ENCODE peak calls at places on chromosomes 5 and 9, in four cellular contexts. R, J, G and U are unnamed samples.

GRCh38 chr5:14684757-14685156 is 20.2 kb downstream of the OTULIN start:
- DNase-seq in R (no peak), J (no peak), G (no peak), U (no peak)

GRCh38 chr5:16869821-16870796 is 66.0 kb downstream of the MYO10 start:
- DNase-seq in R (no peak), J (no peak), G (no peak), U (no peak)

GRCh38 chr9:128114326-128115186 is 13.0 kb downstream of the PTGES2 start:
- DNase-seq in R (no peak), J (peak; percentile 26), G (no peak), U (peak; percentile 53)

GRCh38 chr5:156595132-156595787 is 254.8 kb upstream of the PPP1R2B start:
- DNase-seq in R (no peak), J (no peak), G (no peak), U (no peak)

GRCh38 chr9:82124090-82124489 is 135.5 kb downstream of the SPATA31D1 start:
- DNase-seq in R (no peak), J (no peak), G (peak; percentile 85), U (no peak)

GRCh38 chr9:93288341-93288740 is 104.4 kb downstream of the WNK2 start:
- DNase-seq in R (no peak), J (peak; percentile 17), G (no peak), U (no peak)

GRCh38 chr5:69451941-69452652 is 37.2 kb downstream of the MARVELD2 start:
- DNase-seq in R (no peak), J (no peak), G (no peak), U (no peak)

GRCh38 chr5:54985301-54986268 is at the start of gene ESM1:
- DNase-seq in R (no peak), J (no peak), G (no peak), U (no peak)

GRCh38 chr9:128115187-128116103 is 12.1 kb downstream of the PTGES2 start:
- DNase-seq in R (no peak), J (peak; percentile 94), G (no peak), U (peak; percentile 96)